ENCODE peak calls at places on chromosomes 3 and 15, in ten cellular contexts. V is pancreas, T is neural progenitor cell, W is cardiac fibroblast, F is PC-3, C is gastrocnemius medialis, N is cardiac muscle cell, J is fibroblast of pulmonary artery, E is tibial artery, M is SK-N-SH. K is an unnamed sample.

GRCh38 chr3:187150599-187150998 is 11.3 kb upstream of the RPL39L start:
- DNase-seq in E (peak), C (no peak), W (no peak), V (no peak), T (no peak), J (no peak), N (no peak), M (no peak), F (peak), K (no peak)

GRCh38 chr3:95883801-95884200 is 930.6 kb upstream of the EPHA6 start:
- DNase-seq in M (no peak), C (no peak), F (no peak), W (no peak), E (no peak), V (no peak), N (no peak), T (no peak), J (no peak), K (no peak)

GRCh38 chr15:81216411-81216810 is 19.7 kb downstream of the IL16 start:
- DNase-seq in M (no peak), E (no peak), J (peak), W (no peak), V (no peak), F (no peak), N (no peak), T (peak), C (no peak), K (no peak)

GRCh38 chr15:40072216-40072990 is 33.4 kb upstream of the SRP14 start:
- DNase-seq in V (no peak), N (no peak), J (no peak), F (no peak), W (no peak), M (no peak), C (peak), E (no peak), T (no peak), K (no peak)

GRCh38 chr3:184525337-184526157 is 36.0 kb upstream of the EPHB3 start:
- DNase-seq in F (no peak), M (peak), T (peak), N (peak), C (no peak), W (no peak), V (peak), J (no peak), E (no peak), K (no peak)

GRCh38 chr3:119181765-119182164 is 8.4 kb downstream of the UPK1B start:
- DNase-seq in C (no peak), V (no peak), E (no peak), F (peak), W (peak), T (no peak), N (no peak), M (no peak), J (peak), K (no peak)

GRCh38 chr3:39188271-39189149 is 3.9 kb downstream of the XIRP1 start:
- DNase-seq in N (no peak), F (no peak), W (no peak), T (no peak), E (no peak), V (no peak), J (no peak), M (no peak), C (peak), K (no peak)

GRCh38 chr3:23159929-23160328 is 43.2 kb upstream of the UBE2E2 start:
- DNase-seq in J (peak), E (no peak), N (no peak), C (no peak), W (peak), M (no peak), F (peak), T (no peak), V (no peak), K (peak)

GRCh38 chr15:48800811-48801460 is 9.9 kb downstream of the CEP152 start:
- DNase-seq in C (no peak), W (peak), M (peak), E (no peak), J (peak), N (no peak), F (peak), V (no peak), T (no peak), K (peak)

GRCh38 chr3:175208316-175208715 is 349.2 kb downstream of the NAALADL2 start:
- DNase-seq in F (no peak), E (no peak), V (no peak), C (no peak), J (peak), T (peak), M (no peak), W (peak), N (no peak), K (peak)

GRCh38 chr3:52501046-52501445 is 5.9 kb downstream of the STAB1 start:
- DNase-seq in E (no peak), W (no peak), M (no peak), F (no peak), V (no peak), C (no peak), J (no peak), T (no peak), N (no peak), K (no peak)

GRCh38 chr3:64902117-64902516 is 214.3 kb upstream of the ADAMTS9 start:
- DNase-seq in E (no peak), F (no peak), V (no peak), T (no peak), W (no peak), M (no peak), J (no peak), C (no peak), N (no peak), K (no peak)

GRCh38 chr15:85164841-85165466 is 183.3 kb downstream of the PDE8A start:
- DNase-seq in T (no peak), W (no peak), M (no peak), N (no peak), J (no peak), V (no peak), C (no peak), F (peak), E (no peak), K (no peak)

GRCh38 chr3:114294940-114295480 is 1.2 kb downstream of the TIGIT start:
- DNase-seq in E (no peak), C (no peak), T (no peak), N (no peak), J (no peak), F (no peak), W (no peak), M (no peak), V (no peak), K (no peak)

GRCh38 chr15:95684693-95685115 is 645.8 kb upstream of the NR2F2 start:
- DNase-seq in N (no peak), M (no peak), C (no peak), W (peak), V (no peak), F (peak), E (no peak), J (peak), T (no peak), K (peak)

GRCh38 chr3:51646091-51646490 is 25.0 kb upstream of the TEX264 start:
- DNase-seq in T (no peak), E (no peak), W (peak), C (no peak), F (no peak), V (no peak), N (no peak), J (no peak), M (no peak), K (peak)

GRCh38 chr3:172918165-172918564 is 167.6 kb downstream of the ECT2 start:
- DNase-seq in E (no peak), M (no peak), W (peak), F (peak), T (no peak), N (no peak), J (peak), C (no peak), V (no peak), K (peak)

GRCh38 chr15:81914734-81915234 is 131.0 kb downstream of the MEX3B start:
- DNase-seq in J (no peak), W (no peak), E (no peak), C (peak), M (peak), T (no peak), N (peak), V (peak), F (no peak), K (no peak)

GRCh38 chr15:72782993-72783562 is 480 bp downstream of the ADPGK start:
- DNase-seq in V (no peak), F (peak), C (peak), M (no peak), J (peak), W (peak), N (no peak), T (no peak), E (peak), K (no peak)

GRCh38 chr3:183807329-183807728 is 18.0 kb downstream of the MAP6D1 start:
- DNase-seq in N (no peak), F (no peak), M (no peak), T (no peak), J (no peak), W (no peak), C (no peak), V (no peak), E (no peak), K (no peak)

GRCh38 chr3:179181993-179182551 is 33.9 kb downstream of the PIK3CA start:
- DNase-seq in F (peak), C (no peak), V (no peak), N (no peak), W (peak), M (no peak), J (peak), E (no peak), T (no peak), K (peak)

GRCh38 chr3:19029837-19030835 is 118.2 kb upstream of the KCNH8 start:
- DNase-seq in C (no peak), F (peak), N (no peak), W (no peak), V (no peak), M (peak), J (no peak), T (no peak), E (no peak), K (no peak)

GRCh38 chr15:79036323-79036722 is 54.3 kb downstream of the RASGRF1 start:
- DNase-seq in E (no peak), V (no peak), M (no peak), C (no peak), N (no peak), F (no peak), J (no peak), T (no peak), W (no peak), K (no peak)

GRCh38 chr15:58521293-58521991 is 89.7 kb downstream of the LIPC start:
- DNase-seq in F (peak), N (no peak), V (no peak), C (peak), E (peak), J (peak), W (peak), T (no peak), M (no peak), K (peak)

GRCh38 chr15:83205725-83206324 is 1.8 kb downstream of the HDGFL3 start:
- DNase-seq in F (peak), E (no peak), W (peak), V (no peak), C (no peak), M (peak), J (peak), T (no peak), N (no peak), K (peak)

GRCh38 chr3:48563382-48563918 is at the start of gene UCN2:
- DNase-seq in M (no peak), C (no peak), F (no peak), T (no peak), W (peak), N (no peak), J (peak), E (no peak), V (no peak), K (peak)

GRCh38 chr15:48631191-48631770 is 14.2 kb downstream of the FBN1 start:
- DNase-seq in M (no peak), V (no peak), W (peak), F (no peak), C (no peak), N (peak), T (peak), J (peak), E (no peak), K (no peak)

GRCh38 chr3:175777495-175777894 is 918.4 kb downstream of the NAALADL2 start:
- DNase-seq in W (no peak), T (no peak), E (no peak), N (no peak), M (no peak), C (no peak), V (no peak), J (peak), F (peak), K (peak)

GRCh38 chr3:13051066-13051465 is 22.2 kb downstream of the IQSEC1 start:
- DNase-seq in W (no peak), M (peak), C (no peak), J (no peak), F (no peak), V (no peak), E (no peak), N (no peak), T (peak), K (no peak)

GRCh38 chr3:132874701-132875100 is 152.5 kb upstream of the NPHP3 start:
- DNase-seq in N (no peak), J (no peak), W (no peak), C (no peak), F (no peak), V (no peak), E (no peak), T (no peak), M (no peak), K (no peak)

GRCh38 chr3:100540791-100541334 is 48.4 kb downstream of the TMEM45A start:
- DNase-seq in E (no peak), M (no peak), T (no peak), N (no peak), J (no peak), F (no peak), W (no peak), V (no peak), C (no peak), K (no peak)

GRCh38 chr3:147420361-147421183 is 11.4 kb downstream of the ZIC1 start:
- DNase-seq in M (peak), F (no peak), E (no peak), W (no peak), V (no peak), T (peak), C (no peak), N (no peak), J (no peak), K (peak)
- H3K4me3 ChIP-seq in M (no peak), F (no peak), E (no peak), W (no peak), V (no peak), T (peak), C (peak), N (peak), J (no peak), K (peak)

GRCh38 chr3:73192036-73192738 is 130.7 kb downstream of the EBLN2 start:
- DNase-seq in J (no peak), V (no peak), T (peak), N (peak), C (no peak), M (peak), F (peak), W (no peak), E (no peak), K (no peak)
- TF ChIP-seq CTCF in J (peak), V (no peak), T (peak), N (no peak), C (no peak), M (peak), F (peak), W (no peak), E (no peak), K (no peak)

DNA sequence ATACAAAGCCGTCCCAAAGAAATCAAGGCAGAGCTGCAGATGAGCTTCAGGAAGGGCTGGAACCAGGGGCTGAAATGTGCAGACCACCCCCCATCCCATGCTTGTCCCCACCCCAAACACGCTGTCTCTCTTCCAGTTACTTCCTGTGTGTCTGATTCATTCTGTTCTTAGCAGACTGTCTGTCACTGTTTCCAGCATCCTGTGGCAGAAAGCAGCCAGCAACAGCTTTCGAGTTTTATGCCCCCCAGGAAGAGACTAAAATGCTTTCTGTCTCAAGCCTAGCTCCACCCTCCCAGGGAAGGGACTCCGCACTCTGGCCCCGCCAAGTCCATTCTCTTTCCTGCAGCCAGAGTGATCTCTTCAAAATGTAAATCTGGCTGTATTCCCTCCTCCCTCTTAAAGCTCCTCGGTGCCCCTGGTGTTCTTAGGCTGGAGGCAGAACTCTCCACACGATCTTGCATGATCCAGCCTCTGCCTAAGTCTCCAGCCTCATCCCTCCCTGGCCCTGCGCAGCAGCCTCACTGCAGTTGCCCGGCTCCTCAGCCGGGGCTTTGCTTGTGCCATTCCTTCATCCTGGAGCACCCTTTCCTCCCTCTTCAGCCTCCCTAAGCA is 41.5 kb downstream of the HRH1 start:
- DNase-seq in C (no peak), E (no peak), M (no peak), N (no peak), F (peak), V (no peak), W (peak), T (peak), J (peak), K (peak)
- H3K4me3 ChIP-seq in C (no peak), E (peak), M (peak), N (no peak), F (peak), V (no peak), W (peak), T (no peak), J (peak), K (peak)

DNA sequence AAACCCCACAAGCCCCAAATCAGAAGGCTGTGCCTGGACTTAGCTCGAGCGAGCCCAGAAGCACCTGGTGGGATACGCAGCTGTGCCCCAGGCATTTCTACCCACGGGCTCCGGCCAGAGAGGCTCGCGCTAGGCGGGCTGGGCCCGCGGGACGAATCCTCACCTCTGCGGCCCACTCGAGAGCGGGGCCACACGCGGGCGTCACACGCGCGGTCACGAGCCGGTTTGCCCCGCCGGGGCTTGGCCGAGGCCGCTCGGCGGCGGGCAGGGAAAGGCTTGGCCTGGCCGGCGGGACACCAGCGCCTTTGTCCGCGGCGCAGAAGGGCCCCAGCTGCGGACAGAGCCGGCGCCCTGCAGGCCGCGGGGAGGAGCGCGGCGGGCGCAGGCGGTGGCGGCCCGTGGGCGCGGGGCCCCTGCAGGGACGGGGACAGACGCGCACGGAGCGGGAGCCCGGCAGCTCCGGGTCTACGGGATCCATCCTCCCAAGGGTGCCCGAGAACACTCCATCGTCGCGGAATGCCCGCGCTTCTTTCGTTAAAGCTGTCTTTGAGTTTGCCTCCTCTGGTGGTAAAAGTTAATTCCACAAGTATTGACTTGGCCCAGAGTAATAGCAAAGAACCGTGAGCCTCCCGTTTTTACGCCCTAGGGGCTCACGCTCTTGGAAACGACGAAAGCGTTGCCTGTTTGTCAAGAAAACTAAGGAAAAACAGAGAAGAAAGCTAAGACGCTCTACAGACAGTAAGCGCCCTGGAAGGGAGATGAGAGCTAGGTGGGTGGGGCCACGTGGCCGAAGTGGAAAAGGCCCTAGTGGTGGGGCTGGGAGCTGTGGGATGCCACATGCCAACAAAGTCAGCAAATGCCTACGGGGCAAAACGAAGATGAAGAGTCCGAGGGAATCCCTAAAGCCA is 26.4 kb downstream of the TYRO3 start:
- DNase-seq in C (peak), F (peak), N (peak), J (peak), V (peak), M (peak), W (peak), T (peak), E (no peak), K (peak)
- TF ChIP-seq CTCF in C (peak), F (peak), N (peak), J (peak), V (peak), M (peak), W (peak), T (peak), E (peak), K (peak)

DNA sequence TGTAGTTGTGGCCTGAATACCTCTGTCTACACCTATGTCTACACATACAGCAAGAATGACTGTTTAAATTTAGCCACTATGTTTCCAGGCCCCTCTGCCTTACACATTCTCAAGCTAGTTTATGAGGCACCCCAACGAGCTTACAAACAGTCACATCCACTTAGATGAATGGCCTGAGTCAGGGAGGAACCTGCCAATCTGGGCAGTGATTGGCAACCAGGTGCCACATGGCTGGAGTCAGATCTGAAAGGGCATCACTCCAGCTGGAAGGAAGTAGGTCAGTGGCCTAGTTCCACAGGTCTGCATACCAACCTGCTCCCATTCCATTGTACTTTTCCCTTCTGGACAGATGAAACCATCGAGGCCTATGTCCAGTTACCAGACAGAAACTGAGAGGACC is 136.3 kb downstream of the FOXP1 start:
- DNase-seq in J (no peak), C (peak), F (peak), V (no peak), M (no peak), T (no peak), N (no peak), E (no peak), W (no peak), K (no peak)
- H3K4me3 ChIP-seq in J (no peak), C (no peak), F (no peak), V (no peak), M (no peak), T (no peak), N (no peak), E (no peak), W (no peak), K (no peak)

GRCh38 chr3:30964612-30965011 is 70.2 kb upstream of the GADL1 start:
- DNase-seq in V (no peak), E (no peak), J (no peak), C (no peak), T (no peak), N (no peak), M (no peak), W (no peak), F (no peak), K (no peak)

GRCh38 chr3:30963223-30963722 is 68.8 kb upstream of the GADL1 start:
- DNase-seq in E (no peak), T (no peak), V (no peak), W (no peak), J (no peak), F (no peak), C (no peak), N (no peak), M (no peak), K (no peak)

GRCh38 chr3:30970183-30970582 is 75.7 kb upstream of the GADL1 start:
- DNase-seq in V (no peak), W (peak), F (peak), E (no peak), T (no peak), C (no peak), J (peak), M (no peak), N (no peak), K (no peak)

GRCh38 chr3:30962493-30962892 is 68.0 kb upstream of the GADL1 start:
- DNase-seq in C (no peak), J (no peak), W (no peak), N (no peak), V (no peak), E (no peak), F (no peak), M (no peak), T (no peak), K (no peak)

GRCh38 chr3:30966896-30967295 is 72.4 kb upstream of the GADL1 start:
- DNase-seq in V (no peak), J (no peak), W (no peak), F (no peak), M (no peak), E (no peak), T (no peak), N (no peak), C (no peak), K (no peak)
- TF ChIP-seq CTCF in V (no peak), J (no peak), W (no peak), F (no peak), M (no peak), E (no peak), T (no peak), N (no peak), C (no peak), K (no peak)

DNA sequence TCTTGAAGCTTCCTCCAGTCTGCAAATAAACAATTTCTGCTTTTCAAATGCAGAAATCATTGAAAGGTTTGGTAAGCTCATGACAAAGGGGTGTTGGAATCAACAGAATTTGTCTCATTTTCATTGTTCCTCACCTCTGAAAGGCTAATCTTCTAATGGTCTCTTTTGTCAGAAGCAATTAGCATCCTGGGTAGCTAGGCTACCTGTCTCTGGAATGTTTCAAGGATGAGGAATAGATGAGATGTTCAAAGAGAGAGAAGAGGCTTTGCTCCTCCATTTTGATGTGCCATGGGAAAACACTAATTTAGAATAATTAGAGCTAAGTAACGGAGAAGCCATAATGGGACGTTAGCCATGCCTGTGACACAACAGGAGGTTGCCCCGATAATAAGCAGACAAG is 43.5 kb upstream of the SIAH2 start:
- DNase-seq in M (no peak), J (no peak), N (no peak), E (no peak), V (no peak), T (peak), W (no peak), F (no peak), C (no peak), K (no peak)
- H3K4me3 ChIP-seq in M (no peak), J (no peak), N (no peak), E (no peak), V (no peak), T (peak), W (no peak), F (no peak), C (no peak), K (no peak)

K was measured in astrocyte of the spinal cord.